ENCODE peak calls at places on chromosomes 1 and 21, in six cellular contexts. V is astrocyte; E is HCEC 1CT; P is stimulated activated CD8-positive, alpha-beta memory T cell treated with anti-CD3 and anti-CD28 coated beads, Interleukin-7, amount 100 ng/mL, for 1 hour; K is CD4-positive, alpha-beta T cell; B is Kasumi-1. X is an unnamed sample.

GRCh38 chr21:42058631-42059111 is 12.4 kb upstream of the UMODL1 start:
- DNase-seq in V (no peak), E (no peak), P (no peak), K (no peak), B (no peak), X (no peak)

GRCh38 chr1:30419246-30419720 is 304.1 kb downstream of the MATN1 start:
- DNase-seq in V (no peak), E (no peak), P (no peak), K (no peak), B (no peak), X (no peak)

GRCh38 chr1:160885080-160885479 is at the start of gene ITLN1:
- DNase-seq in V (no peak), E (no peak), P (no peak), K (no peak), B (no peak), X (no peak)

GRCh38 chr1:197994907-197995407 is 77.8 kb downstream of the LHX9 start:
- DNase-seq in V (no peak), E (no peak), P (no peak), K (no peak), B (no peak), X (no peak)

GRCh38 chr1:51189421-51190073 is 46.5 kb upstream of the RNF11 start:
- DNase-seq in V (peak), E (peak), P (no peak), K (peak), B (peak), X (no peak)

GRCh38 chr1:37995773-37996379 is 6.1 kb upstream of the SF3A3 start:
- DNase-seq in V (peak), E (peak), P (no peak), K (no peak), B (no peak), X (peak)

GRCh38 chr1:100353073-100353801 is 931 bp downstream of the CDC14A start:
- DNase-seq in V (no peak), E (no peak), P (no peak), K (peak), B (peak), X (no peak)

GRCh38 chr1:153697191-153697872 is 18.8 kb downstream of the NPR1 start:
- DNase-seq in V (peak), E (no peak), P (no peak), K (no peak), B (no peak), X (peak)

GRCh38 chr21:39109596-39110210 is 73.5 kb downstream of the PSMG1 start:
- DNase-seq in V (no peak), E (no peak), P (no peak), K (no peak), B (no peak), X (no peak)

GRCh38 chr21:44989943-44990780 is 50.3 kb downstream of the SLX9 start:
- DNase-seq in V (no peak), E (no peak), P (no peak), K (no peak), B (no peak), X (no peak)

GRCh38 chr1:117120774-117121588 is 568 bp downstream of the TRIM45 start:
- DNase-seq in V (peak), E (peak), P (no peak), K (no peak), B (peak), X (peak)

GRCh38 chr1:113286156-113286555 is 104.2 kb upstream of the MAGI3 start:
- DNase-seq in V (no peak), E (no peak), P (no peak), K (no peak), B (no peak), X (no peak)

GRCh38 chr1:218476385-218476784 is 131.2 kb downstream of the TGFB2 start:
- DNase-seq in V (peak), E (peak), P (no peak), K (no peak), B (no peak), X (no peak)

GRCh38 chr1:170494369-170494768 is 37.6 kb upstream of the GORAB start:
- DNase-seq in V (peak), E (peak), P (no peak), K (no peak), B (peak), X (no peak)

GRCh38 chr1:206685256-206685748 is 597 bp downstream of the MAPKAPK2 start:
- DNase-seq in V (no peak), E (peak), P (no peak), K (peak), B (no peak), X (no peak)

GRCh38 chr1:18182518-18183160 is 75.0 kb downstream of the IGSF21 start:
- DNase-seq in V (no peak), E (no peak), P (no peak), K (no peak), B (no peak), X (no peak)

GRCh38 chr1:173555651-173556305 is 47.1 kb downstream of the SLC9C2 start:
- DNase-seq in V (no peak), E (no peak), P (no peak), K (no peak), B (no peak), X (no peak)

GRCh38 chr1:221228594-221228993 is 349.4 kb downstream of the HLX start:
- DNase-seq in V (no peak), E (no peak), P (no peak), K (no peak), B (no peak), X (no peak)

GRCh38 chr1:27660300-27660837 is 11.6 kb downstream of the IFI6 start:
- DNase-seq in V (no peak), E (peak), P (no peak), K (no peak), B (no peak), X (no peak)

GRCh38 chr1:1020000-1020404 is at the start of gene AGRN:
- DNase-seq in V (no peak), E (peak), P (no peak), K (no peak), B (no peak), X (no peak)

GRCh38 chr1:25556791-25557476 is 13.5 kb downstream of the LDLRAP1 start:
- DNase-seq in V (peak), E (peak), P (no peak), K (peak), B (peak), X (no peak)

GRCh38 chr1:22780696-22781095 is 70.1 kb downstream of the EPHB2 start:
- DNase-seq in V (no peak), E (peak), P (no peak), K (no peak), B (no peak), X (no peak)

GRCh38 chr1:202085682-202086373 is 36.9 kb upstream of the GPR37L1 start:
- DNase-seq in V (no peak), E (no peak), P (no peak), K (no peak), B (no peak), X (no peak)

GRCh38 chr1:206074839-206075238 is 21.9 kb downstream of the RHEX start:
- DNase-seq in V (no peak), E (no peak), P (no peak), K (no peak), B (peak), X (no peak)

GRCh38 chr1:21175324-21175669 is 1.4 kb downstream of the EIF4G3 start:
- DNase-seq in V (peak), E (peak), P (no peak), K (no peak), B (peak), X (no peak)

GRCh38 chr1:245091171-245091621 is 63.6 kb upstream of the KIF26B start:
- DNase-seq in V (peak), E (no peak), P (no peak), K (no peak), B (no peak), X (no peak)

GRCh38 chr1:110674337-110675059 is at the start of gene KCNA3:
- DNase-seq in V (no peak), E (no peak), P (peak), K (peak), B (no peak), X (no peak)

GRCh38 chr21:37550618-37551405 is 184.2 kb downstream of the DYRK1A start:
- DNase-seq in V (no peak), E (no peak), P (no peak), K (no peak), B (no peak), X (no peak)

GRCh38 chr1:24708938-24709337 is 36.3 kb upstream of the CLIC4 start:
- DNase-seq in V (no peak), E (no peak), P (no peak), K (no peak), B (no peak), X (no peak)

GRCh38 chr1:46174448-46175231 is at the start of gene TSPAN1:
- DNase-seq in V (no peak), E (peak), P (no peak), K (no peak), B (no peak), X (no peak)

GRCh38 chr1:108327534-108328462 is 83.9 kb upstream of the NBPF4 start:
- DNase-seq in V (no peak), E (no peak), P (no peak), K (no peak), B (no peak), X (no peak)

GRCh38 chr1:95116666-95117206 is 419 bp upstream of the TLCD4 start:
- DNase-seq in V (peak), E (peak), P (peak), K (peak), B (peak), X (peak)

GRCh38 chr1:217272385-217272784 is 358.5 kb downstream of the GPATCH2 start:
- DNase-seq in V (peak), E (peak), P (no peak), K (no peak), B (no peak), X (no peak)

GRCh38 chr21:28334407-28334806 is 658.3 kb downstream of the LTN1 start:
- DNase-seq in V (no peak), E (no peak), P (no peak), K (no peak), B (no peak), X (no peak)

GRCh38 chr1:111516008-111516535 is 12.6 kb upstream of the ADORA3 start:
- DNase-seq in V (peak), E (peak), P (no peak), K (no peak), B (peak), X (no peak)

GRCh38 chr21:36502365-36502764 is 22.4 kb upstream of the CLDN14 start:
- DNase-seq in V (no peak), E (no peak), P (no peak), K (no peak), B (no peak), X (no peak)

GRCh38 chr1:177928194-177928593 is 41.7 kb downstream of the SEC16B start:
- DNase-seq in V (peak), E (peak), P (no peak), K (no peak), B (no peak), X (no peak)

GRCh38 chr1:161139765-161140164 is 7.3 kb upstream of the DEDD start:
- DNase-seq in V (no peak), E (peak), P (no peak), K (no peak), B (peak), X (no peak)

GRCh38 chr1:95287078-95287477 is 53.1 kb downstream of the RWDD3 start:
- DNase-seq in V (no peak), E (no peak), P (no peak), K (no peak), B (no peak), X (no peak)

GRCh38 chr1:89844236-89844807 is 23.5 kb downstream of the LRRC8D start:
- DNase-seq in V (peak), E (peak), P (no peak), K (no peak), B (no peak), X (no peak)